ENCODE peak calls at places on chromosome 15, in eight cellular contexts. W is fibroblast of lung, U is K562, D is tibial artery, K is neural progenitor cell, A is PC-3, Q is gastrocnemius medialis, N is uterus. J is an unnamed sample.
A peak's percentile ranks its signal among the peaks of the same experiment; 100 is the strongest.

GRCh38 chr15:66875588-66876422 is 173.8 kb downstream of the SMAD6 start:
- DNase-seq in K (no peak), N (no peak), A (no peak), U (no peak), D (no peak), Q (no peak), W (no peak), J (no peak)

GRCh38 chr15:49675051-49675450 is 54.2 kb downstream of the DTWD1 start:
- DNase-seq in W (peak; percentile 88), D (no peak), A (peak; percentile 88), Q (no peak), K (no peak), U (no peak), N (no peak), J (no peak)

GRCh38 chr15:47794266-47794914 is 77.1 kb downstream of the SEMA6D start:
- DNase-seq in Q (no peak), D (no peak), K (no peak), U (no peak), W (peak; percentile 31), N (no peak), A (peak; percentile 25), J (no peak)

GRCh38 chr15:90914240-90915080 is 11.4 kb downstream of the MAN2A2 start:
- DNase-seq in N (no peak), K (no peak), A (no peak), D (no peak), U (no peak), Q (no peak), W (no peak), J (no peak)

GRCh38 chr15:90394074-90394473 is 6.0 kb downstream of the IQGAP1 start:
- DNase-seq in N (no peak), D (no peak), W (no peak), Q (no peak), K (no peak), U (no peak), A (no peak), J (no peak)

GRCh38 chr15:66923438-66923881 is 141.9 kb upstream of the SMAD3 start:
- DNase-seq in W (no peak), D (peak; percentile 32), Q (no peak), A (peak; percentile 48), U (peak; percentile 59), N (no peak), K (peak; percentile 72), J (no peak)

GRCh38 chr15:83581381-83581780 is 72.5 kb upstream of the ADAMTSL3 start:
- DNase-seq in D (no peak), A (peak; percentile 10), N (no peak), U (no peak), K (no peak), Q (no peak), W (peak; percentile 26), J (no peak)

GRCh38 chr15:63514533-63514943 is 10.1 kb downstream of the USP3 start:
- DNase-seq in A (peak; percentile 81), D (no peak), W (peak; percentile 75), Q (no peak), N (peak; percentile 51), K (no peak), U (no peak), J (no peak)

GRCh38 chr15:82808634-82809041 is 790 bp upstream of the WHAMM start:
- DNase-seq in K (no peak), N (no peak), Q (peak; percentile 52), A (no peak), D (no peak), U (peak; percentile 55), W (no peak), J (no peak)

GRCh38 chr15:45114076-45114750 is at the start of the genes DUOX2 and DUOXA2:
- DNase-seq in W (no peak), K (peak; percentile 48), U (no peak), D (no peak), N (no peak), A (no peak), Q (no peak), J (no peak)

GRCh38 chr15:45849136-45849535 is 214.3 kb downstream of the SQOR start:
- DNase-seq in A (no peak), Q (no peak), W (no peak), D (no peak), N (no peak), K (no peak), U (no peak), J (no peak)

GRCh38 chr15:73575636-73576247 is 57.4 kb downstream of the NPTN start:
- DNase-seq in W (peak; percentile 89), U (no peak), A (no peak), D (no peak), N (no peak), Q (peak; percentile 56), K (no peak), J (peak; percentile 1)

GRCh38 chr15:70504305-70504951 is 258.9 kb downstream of the UACA start:
- DNase-seq in W (peak; percentile 68), A (peak; percentile 65), N (peak; percentile 41), U (no peak), Q (peak; percentile 44), K (no peak), D (peak; percentile 83), J (peak; percentile 17)

GRCh38 chr15:38549222-38549621 is 15.4 kb downstream of the RASGRP1 start:
- DNase-seq in W (peak; percentile 72), Q (no peak), A (no peak), K (no peak), D (no peak), N (no peak), U (no peak), J (no peak)

GRCh38 chr15:38554354-38554753 is 10.3 kb downstream of the RASGRP1 start:
- DNase-seq in K (no peak), A (no peak), N (no peak), D (no peak), Q (no peak), W (peak; percentile 71), U (no peak), J (no peak)

GRCh38 chr15:38553071-38553470 is 11.5 kb downstream of the RASGRP1 start:
- DNase-seq in K (no peak), D (no peak), N (no peak), A (no peak), Q (no peak), W (no peak), U (no peak), J (no peak)

GRCh38 chr15:38555686-38556334 is 8.8 kb downstream of the RASGRP1 start:
- DNase-seq in U (no peak), Q (no peak), K (no peak), D (no peak), A (no peak), N (no peak), W (peak; percentile 92), J (no peak)

GRCh38 chr15:38551720-38552627 is 12.6 kb downstream of the RASGRP1 start:
- DNase-seq in U (no peak), W (no peak), N (no peak), D (no peak), K (no peak), A (no peak), Q (no peak), J (no peak)
- TF ChIP-seq CTCF in U (no peak), W (no peak), N (no peak), D (no peak), K (no peak), A (no peak), Q (no peak), J (no peak)

GRCh38 chr15:89375093-89376062 is 40.8 kb upstream of the POLG start:
- DNase-seq in A (no peak), Q (no peak), D (no peak), W (no peak), K (no peak), N (no peak), U (no peak), J (no peak)
- H3K27me3 ChIP-seq in A (peaks cover 5% of the 10 kb centered on the region), Q (peaks cover 92% of the 10 kb centered on the region), D (no peaks in the 10 kb centered on the region), W (peaks cover 81% of the 10 kb centered on the region), K (peaks cover 100% of the 10 kb centered on the region), N (peaks cover 20% of the 10 kb centered on the region), U (peaks cover 59% of the 10 kb centered on the region), J (peaks cover 29% of the 10 kb centered on the region)

GRCh38 chr15:77630956-77631789 is 1.5 kb downstream of the LINGO1 start:
- DNase-seq in Q (no peak), A (no peak), W (no peak), D (no peak), U (no peak), N (no peak), K (peak; percentile 77), J (no peak)
- TF ChIP-seq CTCF in Q (no peak), A (peak; percentile 17), W (no peak), D (peak; percentile 26), U (no peak), N (no peak), K (peak; percentile 44), J (no peak)

GRCh38 chr15:97168704-97169475 is 791.6 kb upstream of the ARRDC4 start:
- DNase-seq in D (no peak), W (no peak), Q (no peak), A (no peak), K (peak; percentile 48), N (no peak), U (no peak), J (no peak)
- H3K27me3 ChIP-seq in D (no peaks in the 10 kb centered on the region), W (no peaks in the 10 kb centered on the region), Q (no peaks in the 10 kb centered on the region), A (peaks cover 19% of the 10 kb centered on the region), K (no peaks in the 10 kb centered on the region), N (no peaks in the 10 kb centered on the region), U (no peaks in the 10 kb centered on the region), J (no peaks in the 10 kb centered on the region)

DNA sequence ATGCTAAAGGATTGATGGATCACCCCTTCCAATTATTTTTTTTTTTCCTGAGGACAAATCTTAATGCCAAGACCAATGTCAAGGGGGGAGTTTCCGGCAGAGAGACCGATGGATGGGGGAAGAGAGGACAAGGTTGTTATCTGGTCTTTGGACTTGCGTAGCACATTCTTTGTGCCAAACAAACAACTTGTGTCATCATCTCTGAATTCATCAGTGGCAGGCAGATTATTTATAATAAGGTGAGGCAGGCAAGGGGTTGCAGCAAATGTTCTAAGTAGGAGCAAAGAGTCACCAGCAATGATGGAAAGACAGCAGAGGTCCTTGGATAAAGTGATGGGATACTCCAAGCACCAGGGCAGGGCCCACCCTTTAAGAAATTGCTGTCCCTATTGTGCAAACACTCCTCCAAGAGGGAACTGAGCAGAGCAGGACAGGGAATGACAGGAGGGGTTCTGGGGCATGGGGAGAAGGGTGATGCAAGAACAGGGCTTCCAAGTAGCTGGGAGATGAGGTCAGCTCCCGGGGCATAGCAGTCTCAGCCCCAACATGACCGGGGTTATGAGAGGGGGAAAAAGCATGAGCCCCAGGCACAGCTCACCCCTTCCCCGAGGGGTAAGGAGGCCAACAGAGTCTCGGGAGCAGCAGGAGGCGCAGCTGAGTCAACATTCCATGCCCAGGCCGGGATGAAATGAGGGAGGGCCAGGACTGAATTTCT is 57.4 kb downstream of the ANXA2 start:
- DNase-seq in U (peak; percentile 12), W (no peak), K (no peak), D (no peak), N (no peak), A (no peak), Q (no peak), J (no peak)
- TF ChIP-seq CTCF in U (peak; percentile 46), W (peak; percentile 11), K (peak; percentile 8), D (no peak), N (no peak), A (no peak), Q (no peak), J (no peak)